ENCODE peak calls at places on chromosomes 6 and 20, in four cellular contexts. S is fibroblast of lung, I is MM.1S, X is left lung. E is an unnamed sample.

GRCh38 chr6:144338951-144339681 is 54.0 kb downstream of the UTRN start:
- DNase-seq in X (no peak), S (no peak), I (no peak), E (no peak)

GRCh38 chr20:35299780-35300179 is 7.6 kb upstream of the FAM83C start:
- DNase-seq in S (no peak), I (no peak), X (no peak), E (no peak)

GRCh38 chr20:59207742-59208357 is 44.2 kb downstream of the ZNF831 start:
- DNase-seq in I (peak), X (no peak), S (no peak), E (no peak)

GRCh38 chr6:158464483-158464882 is 95.4 kb upstream of the TMEM181 start:
- DNase-seq in X (no peak), S (no peak), I (no peak), E (no peak)

GRCh38 chr6:8059129-8059528 is 5.1 kb downstream of the BLOC1S5 start:
- DNase-seq in X (no peak), S (peak), I (peak), E (no peak)

GRCh38 chr6:7062445-7063162 is 45.2 kb upstream of the RREB1 start:
- DNase-seq in X (no peak), S (no peak), I (no peak), E (no peak)

GRCh38 chr6:159505140-159505922 is 187.7 kb downstream of the SOD2 start:
- DNase-seq in X (no peak), I (no peak), S (no peak), E (no peak)

GRCh38 chr20:31849306-31849930 is 4.0 kb upstream of the FOXS1 start:
- DNase-seq in S (no peak), X (peak), I (no peak), E (no peak)

GRCh38 chr6:133594551-133594950 is 294.4 kb upstream of the TCF21 start:
- DNase-seq in S (no peak), X (no peak), I (no peak), E (no peak)

GRCh38 chr6:103236923-103237322 is 1622.8 kb downstream of the HACE1 start:
- DNase-seq in I (no peak), X (no peak), S (no peak), E (no peak)

GRCh38 chr6:3678946-3679345 is 72.6 kb downstream of the PXDC1 start:
- DNase-seq in I (no peak), X (no peak), S (no peak), E (no peak)

GRCh38 chr6:3899970-3900439 is 50.8 kb downstream of the FAM50B start:
- DNase-seq in S (no peak), I (no peak), X (peak), E (no peak)

GRCh38 chr6:161067749-161068148 is 76.2 kb downstream of the MAP3K4 start:
- DNase-seq in S (peak), X (no peak), I (no peak), E (no peak)

GRCh38 chr6:18680842-18681241 is 293.7 kb downstream of the RNF144B start:
- DNase-seq in X (no peak), S (no peak), I (no peak), E (no peak)

GRCh38 chr6:43453831-43454230 is 1.5 kb downstream of the DLK2 start:
- DNase-seq in I (no peak), S (no peak), X (no peak), E (no peak)

GRCh38 chr20:50009521-50010454 is 27.0 kb downstream of the SNAI1 start:
- DNase-seq in I (no peak), X (no peak), S (no peak), E (no peak)

GRCh38 chr20:47854687-47855212 is 69.5 kb upstream of the SULF2 start:
- DNase-seq in S (peak), X (no peak), I (peak), E (no peak)

DNA sequence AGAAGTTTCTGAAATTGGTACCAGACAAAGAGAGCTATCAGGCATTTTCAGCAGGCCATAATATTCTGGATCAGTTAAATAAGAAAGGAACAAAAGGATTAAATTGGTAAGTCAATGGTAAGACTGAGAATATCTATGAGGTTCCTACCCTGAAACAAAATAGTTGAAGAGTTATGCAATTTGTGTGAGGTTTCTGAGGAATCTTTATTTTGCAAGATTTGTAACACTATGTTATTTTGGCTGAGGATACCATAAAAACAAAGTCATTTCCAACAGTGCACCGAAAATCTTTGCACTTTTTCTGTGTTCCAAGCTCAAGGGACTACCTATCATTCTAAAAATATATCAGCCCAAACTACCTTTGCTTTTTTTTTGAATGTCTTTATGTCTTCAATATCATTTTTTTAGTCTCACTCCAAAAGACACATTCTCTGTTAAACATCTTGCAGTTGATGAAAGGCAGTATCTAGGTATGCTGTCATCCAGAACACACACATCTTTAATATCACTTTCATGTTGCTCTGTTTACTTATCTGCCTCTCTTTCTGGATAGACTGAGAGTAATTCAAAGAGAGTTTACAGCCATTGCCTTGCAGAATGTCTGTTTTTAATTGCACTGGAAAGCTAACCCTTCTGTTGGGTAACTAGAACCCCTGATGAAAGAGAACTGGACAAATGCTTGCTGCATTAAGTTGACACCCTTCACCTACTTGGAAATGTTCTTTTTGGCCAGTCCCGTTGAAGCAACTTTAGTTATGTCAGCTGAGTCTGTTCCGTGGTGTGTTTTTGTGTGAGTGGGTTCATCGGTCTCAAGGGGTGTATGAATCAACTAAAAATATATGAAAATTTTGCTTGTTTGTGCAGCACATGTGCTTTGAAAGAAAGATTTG is 383.6 kb upstream of the CITED2 start:
- DNase-seq in S (peak), I (no peak), X (no peak), E (peak)
- H3K4me3 ChIP-seq in S (no peak), I (no peak), X (no peak), E (no peak)

GRCh38 chr6:37049990-37050853 is 44.8 kb downstream of the FGD2 start:
- DNase-seq in X (peak), I (peak), S (no peak), E (no peak)

GRCh38 chr6:37047933-37048850 is 42.7 kb downstream of the FGD2 start:
- DNase-seq in I (no peak), S (no peak), X (no peak), E (no peak)

GRCh38 chr6:37050854-37051137 is 45.3 kb downstream of the FGD2 start:
- DNase-seq in S (no peak), X (no peak), I (no peak), E (no peak)

GRCh38 chr6:37048851-37049734 is 43.6 kb downstream of the FGD2 start:
- DNase-seq in S (peak), X (no peak), I (peak), E (peak)

DNA sequence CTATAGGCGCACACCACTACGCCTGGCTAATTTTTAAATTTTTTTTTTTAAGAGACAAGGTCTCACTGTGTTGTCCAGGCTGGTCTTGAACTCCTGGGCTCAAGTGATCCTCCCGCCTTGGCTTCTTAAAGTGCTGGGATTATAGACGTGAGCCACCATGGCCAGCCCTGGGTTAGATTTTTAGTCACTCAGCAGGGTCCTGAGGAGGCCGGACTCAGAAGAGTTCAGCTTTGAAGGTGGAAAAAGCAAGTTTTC is 44.2 kb downstream of the FGD2 start:
- DNase-seq in X (no peak), S (no peak), I (no peak), E (no peak)
- H3K4me3 ChIP-seq in X (peak), S (no peak), I (peak), E (no peak)

DNA sequence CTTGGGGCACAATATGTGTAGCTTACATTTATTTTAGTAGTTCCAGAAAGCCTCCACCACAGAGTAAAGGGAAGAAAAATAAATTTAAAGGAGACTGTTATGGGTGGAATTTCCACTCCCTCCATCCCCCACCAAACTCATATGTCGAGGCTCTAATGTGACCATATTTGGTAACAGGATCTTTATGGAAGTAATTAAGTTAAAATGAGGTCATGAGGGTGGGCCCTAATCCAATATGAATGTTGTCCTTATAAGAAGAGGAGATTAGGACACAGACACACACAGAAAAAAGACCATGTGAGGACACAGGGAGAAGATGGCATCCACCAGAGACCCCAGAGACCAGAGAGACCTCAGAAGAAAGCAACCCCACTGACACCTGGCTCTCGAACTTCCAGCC is 189.7 kb downstream of the EDN1 start:
- DNase-seq in S (peak), I (no peak), X (no peak), E (no peak)
- H3K4me3 ChIP-seq in S (no peak), I (no peak), X (no peak), E (no peak)

DNA sequence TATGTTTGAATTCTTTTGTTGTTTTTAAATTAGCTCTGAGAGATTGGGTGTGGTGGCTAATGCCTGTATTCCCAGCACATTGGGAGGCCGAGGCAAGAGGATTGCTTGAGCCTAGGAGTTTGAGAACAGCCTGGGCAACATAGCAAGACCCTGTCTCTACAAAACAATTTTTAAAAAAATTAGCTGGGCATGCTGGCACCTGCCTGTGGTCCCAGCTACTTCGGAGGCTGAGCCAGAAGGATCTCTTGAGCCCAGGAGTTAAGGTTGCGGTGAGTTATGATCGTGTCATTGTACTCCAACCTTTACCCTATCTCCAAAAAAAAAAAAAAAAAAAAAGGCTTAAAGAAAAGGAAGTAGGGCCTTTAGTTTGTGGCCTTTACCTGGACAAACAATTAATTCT is 22.9 kb downstream of the DHX35 start:
- DNase-seq in I (no peak), S (no peak), X (no peak), E (no peak)
- H3K4me3 ChIP-seq in I (no peak), S (no peak), X (no peak), E (no peak)